ENCODE peak calls at places on chromosomes 12 and 14, in four cellular contexts. W, E, P and X are unnamed samples.

GRCh38 chr12:13194462-13195110 is 1.9 kb upstream of the EMP1 start:
- DNase-seq in P (peak), E (peak), W (no peak), X (no peak)

GRCh38 chr12:3311027-3311402 is 180.0 kb upstream of the PRMT8 start:
- DNase-seq in E (no peak), P (peak), W (no peak), X (peak)

GRCh38 chr14:24058951-24059475 is 7.2 kb downstream of the CARMIL3 start:
- DNase-seq in W (peak), E (no peak), P (no peak), X (no peak)

GRCh38 chr14:101542391-101542790 is 18.9 kb upstream of the DIO3 start:
- DNase-seq in P (no peak), W (no peak), E (no peak), X (no peak)

GRCh38 chr14:87252103-87252502 is 740.9 kb downstream of the GALC start:
- DNase-seq in P (no peak), W (no peak), E (no peak), X (no peak)

GRCh38 chr14:21244546-21244945 is 24.7 kb downstream of the HNRNPC start:
- DNase-seq in P (no peak), W (no peak), E (no peak), X (no peak)

GRCh38 chr12:62730649-62731377 is 204.1 kb downstream of the PPM1H start:
- DNase-seq in W (no peak), E (no peak), P (no peak), X (no peak)

GRCh38 chr12:57433370-57433769 is 1.2 kb upstream of the INHBC start:
- DNase-seq in E (no peak), P (no peak), W (no peak), X (no peak)

GRCh38 chr12:82655751-82656150 is 31.0 kb upstream of the TMTC2 start:
- DNase-seq in P (no peak), W (no peak), E (no peak), X (no peak)

GRCh38 chr12:123150273-123150803 is 552 bp downstream of the PITPNM2 start:
- DNase-seq in E (peak), P (peak), W (no peak), X (peak)

GRCh38 chr12:104419717-104420116 is 37.0 kb upstream of the CHST11 start:
- DNase-seq in P (no peak), E (no peak), W (no peak), X (no peak)

GRCh38 chr14:93954900-93955891 is 21.2 kb downstream of the ASB2 start:
- DNase-seq in P (no peak), W (peak), E (no peak), X (peak)

GRCh38 chr12:32535260-32535999 is 136.1 kb downstream of the FGD4 start:
- DNase-seq in P (peak), W (no peak), E (peak), X (peak)

GRCh38 chr14:27427796-27428195 is 830.0 kb upstream of the NOVA1 start:
- DNase-seq in P (peak), E (no peak), W (no peak), X (no peak)

GRCh38 chr14:104536942-104537612 is 42.5 kb upstream of the C14orf180 start:
- DNase-seq in W (no peak), E (no peak), P (peak), X (no peak)

GRCh38 chr14:64569108-64570045 is 19.6 kb downstream of the PPP1R36 start:
- DNase-seq in W (no peak), P (peak), E (no peak), X (no peak)

GRCh38 chr12:56258068-56258819 is at the start of gene ANKRD52:
- DNase-seq in E (peak), W (peak), P (peak), X (peak)

GRCh38 chr12:88866881-88867280 is 286.6 kb upstream of the KITLG start:
- DNase-seq in W (no peak), E (no peak), P (no peak), X (no peak)

GRCh38 chr12:84508325-84508861 is 404.2 kb downstream of the SLC6A15 start:
- DNase-seq in E (peak), P (peak), W (no peak), X (no peak)

GRCh38 chr12:89138048-89138852 is 214.1 kb downstream of the DUSP6 start:
- DNase-seq in P (no peak), E (no peak), W (no peak), X (peak)

GRCh38 chr14:38887696-38888095 is 215.3 kb downstream of the SEC23A start:
- DNase-seq in E (no peak), W (no peak), P (no peak), X (no peak)

GRCh38 chr12:115078988-115079387 is 395.0 kb upstream of the TBX3 start:
- DNase-seq in P (no peak), E (no peak), W (no peak), X (no peak)

GRCh38 chr14:51167587-51168219 is 72.3 kb upstream of the TMX1 start:
- DNase-seq in E (no peak), W (no peak), P (no peak), X (no peak)

GRCh38 chr14:75165586-75166391 is 10.6 kb downstream of the TMED10 start:
- DNase-seq in E (no peak), P (no peak), W (no peak), X (no peak)

GRCh38 chr12:93348568-93349435 is 28.9 kb upstream of the NUDT4 start:
- DNase-seq in E (no peak), W (no peak), P (no peak), X (no peak)

GRCh38 chr14:22973217-22974032 is 8.9 kb downstream of the AJUBA start:
- DNase-seq in W (peak), P (peak), E (peak), X (peak)

GRCh38 chr12:123064356-123064755 is 83.9 kb downstream of the ARL6IP4 start:
- DNase-seq in W (no peak), E (no peak), P (no peak), X (no peak)

GRCh38 chr12:3921142-3921520 is 47.9 kb upstream of the PARP11 start:
- DNase-seq in P (no peak), E (no peak), W (no peak), X (no peak)

GRCh38 chr12:99498756-99499155 is 148.8 kb upstream of the GARIN6 start:
- DNase-seq in W (no peak), P (no peak), E (no peak), X (no peak)

GRCh38 chr14:54291491-54292191 is 105.2 kb upstream of the CDKN3 start:
- DNase-seq in P (peak), E (no peak), W (no peak), X (no peak)

GRCh38 chr14:95361373-95362179 is 41.9 kb upstream of the CLMN start:
- DNase-seq in W (peak), P (no peak), E (no peak), X (peak)

GRCh38 chr14:60051690-60052324 is 39.9 kb upstream of the PCNX4 start:
- DNase-seq in W (no peak), P (no peak), E (no peak), X (peak)

GRCh38 chr12:88142610-88142991 is 494 bp downstream of the TMTC3 start:
- DNase-seq in P (peak), E (no peak), W (peak), X (peak)

GRCh38 chr12:1217191-1217949 is 226.3 kb downstream of the ERC1 start:
- DNase-seq in E (peak), W (no peak), P (peak), X (no peak)